ENCODE peak calls at places on chromosomes 5 and 9, in ten cellular contexts. One of them, this sample, is unnamed.

GRCh38 chr9:110555971-110556370 is 23.6 kb downstream of the SVEP1 start:
- DNase-seq in hippocampal formation: no peak
- DNase-seq in stimulated activated CD4-positive, alpha-beta T cell treated with anti-CD3 and anti-CD28 coated beads, Interleukin-4, amount 100 ng/mL, for 24 hours: no peak
- DNase-seq in nephron progenitor cell: no peak
- DNase-seq in B cell: no peak
- DNase-seq in lower lobe of right lung: peak; percentile 50
- DNase-seq in adipocyte: peak; percentile 91
- DNase-seq in H7: no peak
- DNase-seq in left lung: no peak
- DNase-seq in stimulated activated CD8-positive, alpha-beta memory T cell treated with anti-CD3 and anti-CD28 coated beads, Interleukin-15, amount 100 ng/mL, for 4 hours: no peak
- DNase-seq in this sample: no peak

GRCh38 chr5:127353761-127354160 is 63.2 kb downstream of the MEGF10 start:
- DNase-seq in lower lobe of right lung: no peak
- DNase-seq in left lung: no peak
- DNase-seq in adipocyte: no peak
- DNase-seq in stimulated activated CD8-positive, alpha-beta memory T cell treated with anti-CD3 and anti-CD28 coated beads, Interleukin-15, amount 100 ng/mL, for 4 hours: no peak
- DNase-seq in stimulated activated CD4-positive, alpha-beta T cell treated with anti-CD3 and anti-CD28 coated beads, Interleukin-4, amount 100 ng/mL, for 24 hours: no peak
- DNase-seq in B cell: no peak
- DNase-seq in H7: no peak
- DNase-seq in hippocampal formation: no peak
- DNase-seq in nephron progenitor cell: no peak
- DNase-seq in this sample: no peak

GRCh38 chr5:2169417-2169787 is 286.7 kb upstream of the IRX4 start:
- DNase-seq in stimulated activated CD4-positive, alpha-beta T cell treated with anti-CD3 and anti-CD28 coated beads, Interleukin-4, amount 100 ng/mL, for 24 hours: no peak
- DNase-seq in stimulated activated CD8-positive, alpha-beta memory T cell treated with anti-CD3 and anti-CD28 coated beads, Interleukin-15, amount 100 ng/mL, for 4 hours: no peak
- DNase-seq in H7: no peak
- DNase-seq in hippocampal formation: no peak
- DNase-seq in left lung: no peak
- DNase-seq in lower lobe of right lung: no peak
- DNase-seq in B cell: no peak
- DNase-seq in adipocyte: no peak
- DNase-seq in nephron progenitor cell: no peak
- DNase-seq in this sample: no peak

GRCh38 chr5:179272326-179273073 is 72.8 kb downstream of the ADAMTS2 start:
- DNase-seq in stimulated activated CD8-positive, alpha-beta memory T cell treated with anti-CD3 and anti-CD28 coated beads, Interleukin-15, amount 100 ng/mL, for 4 hours: no peak
- DNase-seq in lower lobe of right lung: peak; percentile 39
- DNase-seq in hippocampal formation: no peak
- DNase-seq in left lung: peak; percentile 68
- DNase-seq in nephron progenitor cell: no peak
- DNase-seq in stimulated activated CD4-positive, alpha-beta T cell treated with anti-CD3 and anti-CD28 coated beads, Interleukin-4, amount 100 ng/mL, for 24 hours: no peak
- DNase-seq in B cell: peak; percentile 15
- DNase-seq in adipocyte: no peak
- DNase-seq in H7: no peak
- DNase-seq in this sample: no peak

GRCh38 chr5:51987239-51987638 is 604.0 kb downstream of the ISL1 start:
- DNase-seq in nephron progenitor cell: no peak
- DNase-seq in lower lobe of right lung: no peak
- DNase-seq in stimulated activated CD8-positive, alpha-beta memory T cell treated with anti-CD3 and anti-CD28 coated beads, Interleukin-15, amount 100 ng/mL, for 4 hours: no peak
- DNase-seq in left lung: no peak
- DNase-seq in H7: no peak
- DNase-seq in B cell: no peak
- DNase-seq in stimulated activated CD4-positive, alpha-beta T cell treated with anti-CD3 and anti-CD28 coated beads, Interleukin-4, amount 100 ng/mL, for 24 hours: no peak
- DNase-seq in hippocampal formation: no peak
- DNase-seq in adipocyte: no peak
- DNase-seq in this sample: no peak

GRCh38 chr5:159965031-159965837 is 43.7 kb upstream of the TTC1 start:
- DNase-seq in adipocyte: peak; percentile 85
- DNase-seq in hippocampal formation: peak; percentile 1
- DNase-seq in H7: peak; percentile 70
- DNase-seq in left lung: peak; percentile 70
- DNase-seq in lower lobe of right lung: peak; percentile 65
- DNase-seq in stimulated activated CD4-positive, alpha-beta T cell treated with anti-CD3 and anti-CD28 coated beads, Interleukin-4, amount 100 ng/mL, for 24 hours: peak; percentile 49
- DNase-seq in nephron progenitor cell: peak; percentile 78
- DNase-seq in stimulated activated CD8-positive, alpha-beta memory T cell treated with anti-CD3 and anti-CD28 coated beads, Interleukin-15, amount 100 ng/mL, for 4 hours: no peak
- DNase-seq in B cell: no peak
- DNase-seq in this sample: no peak

GRCh38 chr5:158124606-158125316 is 265.8 kb upstream of the CLINT1 start:
- DNase-seq in left lung: no peak
- DNase-seq in stimulated activated CD8-positive, alpha-beta memory T cell treated with anti-CD3 and anti-CD28 coated beads, Interleukin-15, amount 100 ng/mL, for 4 hours: no peak
- DNase-seq in B cell: no peak
- DNase-seq in stimulated activated CD4-positive, alpha-beta T cell treated with anti-CD3 and anti-CD28 coated beads, Interleukin-4, amount 100 ng/mL, for 24 hours: no peak
- DNase-seq in nephron progenitor cell: no peak
- DNase-seq in H7: no peak
- DNase-seq in hippocampal formation: no peak
- DNase-seq in lower lobe of right lung: no peak
- DNase-seq in adipocyte: no peak
- DNase-seq in this sample: no peak

GRCh38 chr5:146564036-146564762 is 48.2 kb upstream of the GPR151 start:
- DNase-seq in stimulated activated CD4-positive, alpha-beta T cell treated with anti-CD3 and anti-CD28 coated beads, Interleukin-4, amount 100 ng/mL, for 24 hours: no peak
- DNase-seq in left lung: no peak
- DNase-seq in adipocyte: no peak
- DNase-seq in stimulated activated CD8-positive, alpha-beta memory T cell treated with anti-CD3 and anti-CD28 coated beads, Interleukin-15, amount 100 ng/mL, for 4 hours: no peak
- DNase-seq in lower lobe of right lung: no peak
- DNase-seq in H7: no peak
- DNase-seq in B cell: no peak
- DNase-seq in hippocampal formation: no peak
- DNase-seq in nephron progenitor cell: no peak
- DNase-seq in this sample: no peak

GRCh38 chr5:96125335-96125891 is 163.8 kb upstream of the ELL2 start:
- DNase-seq in left lung: no peak
- DNase-seq in stimulated activated CD8-positive, alpha-beta memory T cell treated with anti-CD3 and anti-CD28 coated beads, Interleukin-15, amount 100 ng/mL, for 4 hours: no peak
- DNase-seq in nephron progenitor cell: no peak
- DNase-seq in adipocyte: peak; percentile 30
- DNase-seq in H7: no peak
- DNase-seq in stimulated activated CD4-positive, alpha-beta T cell treated with anti-CD3 and anti-CD28 coated beads, Interleukin-4, amount 100 ng/mL, for 24 hours: no peak
- DNase-seq in lower lobe of right lung: no peak
- DNase-seq in hippocampal formation: no peak
- DNase-seq in B cell: no peak
- DNase-seq in this sample: no peak

GRCh38 chr5:138829341-138829740 is 45.8 kb downstream of the LRRTM2 start:
- DNase-seq in stimulated activated CD4-positive, alpha-beta T cell treated with anti-CD3 and anti-CD28 coated beads, Interleukin-4, amount 100 ng/mL, for 24 hours: no peak
- DNase-seq in H7: no peak
- DNase-seq in hippocampal formation: no peak
- DNase-seq in nephron progenitor cell: no peak
- DNase-seq in adipocyte: no peak
- DNase-seq in stimulated activated CD8-positive, alpha-beta memory T cell treated with anti-CD3 and anti-CD28 coated beads, Interleukin-15, amount 100 ng/mL, for 4 hours: no peak
- DNase-seq in left lung: no peak
- DNase-seq in B cell: no peak
- DNase-seq in lower lobe of right lung: no peak
- DNase-seq in this sample: no peak

GRCh38 chr9:87497604-87498045 is at the start of gene DAPK1:
- DNase-seq in hippocampal formation: peak; percentile 31
- DNase-seq in nephron progenitor cell: peak; percentile 82
- DNase-seq in left lung: peak; percentile 96
- DNase-seq in H7: peak; percentile 96
- DNase-seq in stimulated activated CD4-positive, alpha-beta T cell treated with anti-CD3 and anti-CD28 coated beads, Interleukin-4, amount 100 ng/mL, for 24 hours: no peak
- DNase-seq in adipocyte: peak; percentile 84
- DNase-seq in B cell: no peak
- DNase-seq in stimulated activated CD8-positive, alpha-beta memory T cell treated with anti-CD3 and anti-CD28 coated beads, Interleukin-15, amount 100 ng/mL, for 4 hours: no peak
- DNase-seq in lower lobe of right lung: peak; percentile 84
- DNase-seq in this sample: no peak